ENCODE peak calls at places on chromosomes 12 and 14, in six cellular contexts. V is AG09309, M is GM20000, H is IMR-90, Y is MCF 10A, T is SK-N-SH. U is an unnamed sample.
A peak's percentile ranks its signal among the peaks of the same experiment; 100 is the strongest.

GRCh38 chr12:39319180-39319579 is 123.7 kb downstream of the KIF21A start:
- DNase-seq in V (no peak), M (no peak), H (no peak), Y (no peak), T (no peak), U (no peak)

GRCh38 chr14:31897581-31898186 is 179.4 kb upstream of the ARHGAP5 start:
- DNase-seq in V (no peak), H (no peak), T (no peak), M (no peak), Y (no peak), U (no peak)

GRCh38 chr12:15956413-15957185 is 45.5 kb downstream of the DERA start:
- DNase-seq in V (no peak), H (no peak), Y (peak; percentile 5), M (no peak), T (no peak), U (no peak)

GRCh38 chr12:48977290-48978281 is 536 bp upstream of the WNT1 start:
- DNase-seq in H (peak; percentile 80), Y (peak; percentile 54), M (peak; percentile 91), T (peak; percentile 91), V (no peak), U (peak; percentile 88)

GRCh38 chr12:26238341-26239126 is 43.2 kb downstream of the SSPN start:
- DNase-seq in Y (peak; percentile 5), H (no peak), T (no peak), V (no peak), M (no peak), U (no peak)

GRCh38 chr12:104243551-104243950 is 28.0 kb downstream of the TXNRD1 start:
- DNase-seq in V (peak; percentile 70), H (no peak), Y (no peak), T (no peak), M (no peak), U (no peak)

GRCh38 chr14:93936245-93936644 is 9.1 kb downstream of the FAM181A start:
- DNase-seq in H (no peak), T (peak; percentile 61), M (peak; percentile 58), Y (peak; percentile 49), V (no peak), U (peak; percentile 50)

GRCh38 chr12:127389923-127390322 is 877.0 kb upstream of the TMEM132C start:
- DNase-seq in H (peak; percentile 60), T (no peak), Y (peak; percentile 86), V (peak; percentile 48), M (no peak), U (no peak)

GRCh38 chr14:85531594-85532391 is 1.8 kb downstream of the FLRT2 start:
- DNase-seq in Y (peak; percentile 89), T (peak; percentile 21), H (peak; percentile 80), V (no peak), M (peak; percentile 10), U (peak; percentile 13)

GRCh38 chr14:104800600-104801283 is at the start of gene ZBTB42:
- DNase-seq in M (peak; percentile 87), Y (peak; percentile 45), T (peak; percentile 89), H (peak; percentile 48), V (no peak), U (peak; percentile 71)

GRCh38 chr14:81400202-81400678 is at the start of gene STON2:
- DNase-seq in T (no peak), Y (peak; percentile 94), M (no peak), H (no peak), V (peak; percentile 28), U (peak; percentile 44)

GRCh38 chr14:63383776-63384367 is 65.1 kb upstream of the GPHB5 start:
- DNase-seq in Y (no peak), T (no peak), H (no peak), V (no peak), M (peak; percentile 33), U (peak; percentile 24)

GRCh38 chr14:106876711-106877110 is 1350.3 kb downstream of the TMEM121 start:
- DNase-seq in V (no peak), Y (no peak), M (no peak), T (no peak), H (no peak), U (no peak)

GRCh38 chr12:111174283-111175108 is 194.4 kb downstream of the PHETA1 start:
- DNase-seq in Y (peak; percentile 27), V (no peak), H (no peak), M (peak; percentile 57), T (no peak), U (peak; percentile 5)

GRCh38 chr12:64633940-64634337 is 23.6 kb downstream of the RASSF3 start:
- DNase-seq in T (no peak), Y (peak; percentile 73), M (no peak), V (no peak), H (peak; percentile 83), U (peak; percentile 33)

GRCh38 chr14:68775614-68776126 is 17.2 kb downstream of the ZFP36L1 start:
- DNase-seq in Y (no peak), M (no peak), V (no peak), H (no peak), T (no peak), U (no peak)

GRCh38 chr12:101599771-101600486 is 5.2 kb downstream of the MYBPC1 start:
- DNase-seq in Y (peak; percentile 14), V (no peak), T (no peak), M (no peak), H (no peak), U (no peak)

GRCh38 chr12:93622485-93622884 is 50.0 kb downstream of the SOCS2 start:
- DNase-seq in T (no peak), M (no peak), V (peak; percentile 75), Y (peak; percentile 68), H (peak; percentile 68), U (no peak)

GRCh38 chr14:52086755-52087154 is 17.9 kb upstream of the NID2 start:
- DNase-seq in T (no peak), Y (no peak), H (peak; percentile 81), V (no peak), M (no peak), U (no peak)

GRCh38 chr14:57068511-57068910 is 200.2 kb downstream of the EXOC5 start:
- DNase-seq in T (no peak), M (no peak), H (no peak), Y (no peak), V (no peak), U (no peak)

GRCh38 chr12:76260390-76260748 is 87.8 kb downstream of the BBS10 start:
- DNase-seq in M (no peak), T (no peak), H (peak; percentile 55), Y (peak; percentile 62), V (no peak), U (no peak)

GRCh38 chr12:101599311-101599710 is 4.5 kb downstream of the MYBPC1 start:
- DNase-seq in M (no peak), H (no peak), T (no peak), Y (no peak), V (no peak), U (no peak)

GRCh38 chr12:89353188-89353822 is 1.0 kb upstream of the DUSP6 start:
- DNase-seq in V (no peak), T (peak; percentile 94), H (peak; percentile 62), Y (peak; percentile 71), M (peak; percentile 65), U (peak; percentile 54)
- TF ChIP-seq CTCF in V (no peak), T (no peak), H (no peak), Y (no peak), M (no peak), U (no peak)

DNA sequence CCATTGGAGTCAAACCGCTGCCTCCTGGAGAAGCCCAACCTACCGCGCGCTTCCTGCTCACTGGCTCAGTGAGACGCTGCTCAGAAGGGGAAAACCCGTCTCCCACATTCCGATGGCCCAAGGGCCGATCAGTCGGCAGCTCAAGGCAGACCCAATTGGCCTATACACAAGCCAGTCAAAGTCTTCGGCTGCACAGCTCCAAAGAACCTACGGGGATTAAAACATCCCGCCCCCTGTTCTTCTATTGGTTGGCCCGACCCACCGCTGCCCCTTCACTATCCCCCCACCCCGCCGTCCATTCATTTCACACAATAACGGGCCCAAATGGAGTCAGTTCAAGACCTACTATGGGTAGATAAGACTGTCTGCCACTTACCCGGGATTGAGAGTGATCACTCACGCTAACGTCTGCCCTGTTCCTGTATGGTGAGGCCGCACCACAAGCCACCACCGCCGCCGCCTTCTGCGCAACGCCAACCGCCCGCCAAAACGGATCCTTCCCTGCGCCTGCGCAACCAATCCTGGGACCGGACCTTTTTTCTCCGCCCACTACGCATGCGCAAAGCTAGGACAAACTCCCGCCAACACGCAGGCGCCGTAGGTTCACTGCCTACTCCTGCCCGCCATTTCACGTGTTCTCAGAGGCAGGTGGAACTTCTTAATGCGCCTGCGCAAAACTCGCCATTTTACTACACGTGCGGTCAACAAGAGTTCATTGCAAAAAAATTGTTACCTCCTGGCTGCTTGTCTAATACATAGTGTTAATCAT is at the start of gene CBX5:
- DNase-seq in V (peak; percentile 100), T (peak; percentile 92), H (peak; percentile 100), M (peak; percentile 91), Y (peak; percentile 100), U (peak; percentile 99)
- TF ChIP-seq CTCF in V (no peak), T (no peak), H (no peak), M (no peak), Y (no peak), U (no peak)

GRCh38 chr12:4115570-4115969 is 158.0 kb upstream of the CCND2 start:
- DNase-seq in M (no peak), T (no peak), Y (no peak), H (no peak), V (no peak), U (no peak)
- TF ChIP-seq CTCF in M (no peak), T (no peak), Y (no peak), H (no peak), V (no peak), U (no peak)

GRCh38 chr12:108633534-108634224 is at the start of gene SELPLG:
- DNase-seq in T (no peak), M (peak; percentile 79), Y (no peak), H (no peak), V (no peak), U (peak; percentile 94)
- TF ChIP-seq CTCF in T (no peak), M (peak; percentile 9), Y (no peak), H (no peak), V (no peak), U (no peak)

DNA sequence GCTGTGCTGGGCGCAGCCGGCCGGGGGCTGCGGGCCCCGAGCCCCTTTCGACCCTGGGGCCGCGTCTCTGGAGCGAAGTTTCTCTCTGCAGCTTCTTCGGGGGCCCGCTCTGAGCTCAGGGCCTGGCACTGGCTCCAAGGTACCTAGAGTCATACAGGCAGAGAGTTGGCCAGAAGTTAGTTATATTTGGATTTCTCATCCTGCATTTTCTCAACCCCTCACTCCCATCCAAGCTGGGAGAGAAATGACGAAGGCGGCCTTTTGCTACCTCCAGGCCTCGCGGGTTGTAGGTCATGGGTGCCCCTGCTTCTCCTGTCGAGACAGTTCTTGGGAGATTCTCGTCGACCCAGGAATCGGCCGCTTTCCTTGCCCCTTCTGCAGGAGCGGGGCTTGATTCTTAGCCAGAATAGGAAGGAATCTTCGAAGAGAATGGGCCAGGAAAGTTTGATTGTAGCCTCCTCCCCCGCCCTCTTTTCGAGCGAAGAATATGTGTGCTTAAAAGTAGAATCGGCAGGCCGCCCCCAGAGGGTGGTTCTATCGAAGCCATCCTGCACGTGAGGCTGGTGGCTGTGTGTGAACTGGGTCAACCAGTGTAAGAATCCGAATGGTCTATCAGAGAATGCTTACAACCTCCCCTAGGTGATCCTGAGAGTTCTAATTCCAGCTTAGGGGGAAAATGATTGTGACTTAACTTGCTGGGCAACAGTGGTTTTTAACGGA is 781 bp downstream of the MLEC start:
- DNase-seq in H (no peak), M (no peak), Y (no peak), T (no peak), V (no peak), U (peak; percentile 73)
- TF ChIP-seq CTCF in H (no peak), M (no peak), Y (no peak), T (no peak), V (no peak), U (no peak)

GRCh38 chr12:7667025-7667575 is 1.4 kb upstream of the APOBEC1 start:
- DNase-seq in M (no peak), V (no peak), T (no peak), Y (peak; percentile 34), H (no peak), U (no peak)
- TF ChIP-seq CTCF in M (no peak), V (peak; percentile 36), T (peak; percentile 34), Y (no peak), H (no peak), U (no peak)

U was measured in activated CD8-positive, alpha-beta T cell treated with anti-CD3 and anti-CD28 coated beads for 36 hours.